ENCODE peak calls at places on chromosomes 3 and 15, in six cellular contexts. N, Y, I, K, G and E are unnamed samples. For H3K27me3, the result is how much of the 10 kb centered on the place peaks cover.

GRCh38 chr3:57838627-57839026 is 82.5 kb downstream of the SLMAP start:
- DNase-seq in N (no peak), Y (no peak), I (no peak), K (no peak), G (no peak), E (no peak)

GRCh38 chr3:17081520-17081919 is 196.8 kb downstream of the PLCL2 start:
- DNase-seq in N (no peak), Y (no peak), I (no peak), K (no peak), G (no peak), E (no peak)

GRCh38 chr3:60086811-60087210 is 1037.0 kb upstream of the CFAP20DC start:
- DNase-seq in N (no peak), Y (no peak), I (peak), K (no peak), G (no peak), E (peak)

GRCh38 chr15:44593042-44593736 is 56.2 kb downstream of the EIF3J start:
- DNase-seq in N (no peak), Y (no peak), I (no peak), K (peak), G (no peak), E (no peak)

GRCh38 chr3:184255291-184256039 is 5.9 kb downstream of the CAMK2N2 start:
- DNase-seq in N (no peak), Y (no peak), I (no peak), K (no peak), G (no peak), E (no peak)

GRCh38 chr3:108044699-108045098 is 46.1 kb downstream of the CD47 start:
- DNase-seq in N (no peak), Y (no peak), I (no peak), K (no peak), G (no peak), E (no peak)

GRCh38 chr3:94206291-94206690 is 143.4 kb downstream of the NSUN3 start:
- DNase-seq in N (no peak), Y (no peak), I (no peak), K (no peak), G (no peak), E (no peak)

GRCh38 chr3:197748597-197749314 is 927 bp upstream of the FYTTD1 start:
- DNase-seq in N (no peak), Y (no peak), I (peak), K (no peak), G (no peak), E (no peak)

GRCh38 chr3:125613204-125613603 is 17.9 kb upstream of the OSBPL11 start:
- DNase-seq in N (no peak), Y (no peak), I (no peak), K (no peak), G (no peak), E (no peak)

GRCh38 chr3:160557571-160557970 is 7.8 kb downstream of the KPNA4 start:
- DNase-seq in N (no peak), Y (no peak), I (no peak), K (no peak), G (no peak), E (no peak)

GRCh38 chr3:46716461-46717441 is 918 bp downstream of the PRSS50 start:
- DNase-seq in N (no peak), Y (no peak), I (no peak), K (no peak), G (no peak), E (no peak)

GRCh38 chr15:33131880-33132279 is 62.6 kb downstream of the FMN1 start:
- DNase-seq in N (no peak), Y (no peak), I (peak), K (no peak), G (no peak), E (no peak)

GRCh38 chr15:88920186-88920891 is 7.2 kb upstream of the MFGE8 start:
- DNase-seq in N (no peak), Y (no peak), I (peak), K (no peak), G (no peak), E (no peak)

GRCh38 chr15:71096676-71097075 is 18.6 kb upstream of the THSD4 start:
- DNase-seq in N (no peak), Y (no peak), I (peak), K (no peak), G (no peak), E (no peak)

GRCh38 chr15:58690703-58691102 is 58.8 kb downstream of the ADAM10 start:
- DNase-seq in N (no peak), Y (no peak), I (no peak), K (no peak), G (no peak), E (no peak)

GRCh38 chr3:104392327-104392726 is 974.4 kb upstream of the ALCAM start:
- DNase-seq in N (no peak), Y (no peak), I (no peak), K (no peak), G (no peak), E (no peak)

GRCh38 chr3:56314842-56315241 is 153.4 kb downstream of the ERC2 start:
- DNase-seq in N (no peak), Y (no peak), I (no peak), K (no peak), G (peak), E (no peak)

GRCh38 chr3:94101860-94102259 is 39.0 kb downstream of the NSUN3 start:
- DNase-seq in N (no peak), Y (no peak), I (peak), K (no peak), G (no peak), E (no peak)

GRCh38 chr3:46711305-46711704 is 6.4 kb downstream of the PRSS50 start:
- DNase-seq in N (no peak), Y (no peak), I (no peak), K (no peak), G (no peak), E (no peak)

GRCh38 chr15:32833323-32833944 is 115.6 kb downstream of the GREM1 start:
- DNase-seq in N (no peak), Y (no peak), I (peak), K (no peak), G (no peak), E (no peak)

GRCh38 chr3:78906245-78906644 is 861.6 kb downstream of the ROBO1 start:
- DNase-seq in N (no peak), Y (no peak), I (no peak), K (no peak), G (no peak), E (no peak)

GRCh38 chr15:32716960-32717289 is 879 bp upstream of the GREM1 start:
- DNase-seq in N (no peak), Y (no peak), I (no peak), K (no peak), G (no peak), E (no peak)

GRCh38 chr3:13168391-13168790 is 95.2 kb upstream of the IQSEC1 start:
- DNase-seq in N (no peak), Y (no peak), I (no peak), K (no peak), G (no peak), E (no peak)

GRCh38 chr3:167870201-167870600 is 134.7 kb downstream of the SERPINI1 start:
- DNase-seq in N (no peak), Y (no peak), I (no peak), K (no peak), G (no peak), E (no peak)

GRCh38 chr15:73902121-73903020 is 23.9 kb upstream of the LOXL1 start:
- DNase-seq in N (no peak), Y (no peak), I (no peak), K (no peak), G (no peak), E (no peak)

GRCh38 chr3:58535531-58536500 is 1.2 kb downstream of the ACOX2 start:
- DNase-seq in N (no peak), Y (peak), I (no peak), K (no peak), G (no peak), E (no peak)

GRCh38 chr3:100761211-100761921 is 52.1 kb downstream of the TFG start:
- DNase-seq in N (no peak), Y (peak), I (no peak), K (peak), G (peak), E (no peak)

GRCh38 chr15:43912991-43913927 is 86.5 kb downstream of the WDR76 start:
- DNase-seq in N (peak), Y (no peak), I (peak), K (no peak), G (no peak), E (no peak)

GRCh38 chr15:64536244-64536836 is 76.0 kb downstream of the ZNF609 start:
- DNase-seq in N (no peak), Y (no peak), I (peak), K (no peak), G (no peak), E (no peak)

GRCh38 chr15:79028411-79028964 is 62.1 kb downstream of the RASGRF1 start:
- DNase-seq in N (no peak), Y (peak), I (peak), K (peak), G (peak), E (no peak)

GRCh38 chr3:15356186-15356585 is 23.8 kb upstream of the SH3BP5 start:
- DNase-seq in N (no peak), Y (no peak), I (peak), K (no peak), G (peak), E (no peak)

GRCh38 chr3:102192575-102192974 is 242.2 kb upstream of the ZPLD1 start:
- DNase-seq in N (no peak), Y (no peak), I (no peak), K (no peak), G (no peak), E (no peak)

GRCh38 chr3:137020315-137020714 is 62.5 kb downstream of the IL20RB start:
- DNase-seq in N (no peak), Y (no peak), I (peak), K (no peak), G (peak), E (no peak)

GRCh38 chr3:31103623-31104180 is 209.2 kb upstream of the GADL1 start:
- DNase-seq in N (no peak), Y (no peak), I (no peak), K (no peak), G (no peak), E (no peak)

GRCh38 chr3:185215873-185216586 is 37.8 kb downstream of the EHHADH start:
- DNase-seq in N (no peak), Y (no peak), I (peak), K (peak), G (no peak), E (no peak)

GRCh38 chr3:133256787-133257483 is 142.9 kb upstream of the BFSP2 start:
- DNase-seq in N (no peak), Y (no peak), I (no peak), K (no peak), G (no peak), E (no peak)

GRCh38 chr15:81261172-81261808 is 62.7 kb downstream of the STARD5 start:
- DNase-seq in N (no peak), Y (no peak), I (no peak), K (no peak), G (no peak), E (no peak)

GRCh38 chr15:22838292-22839042 is at the start of gene NIPA2:
- DNase-seq in N (peak), Y (peak), I (peak), K (peak), G (peak), E (peak)
- TF ChIP-seq CTCF in N (no peak), Y (peak), I (no peak), K (no peak), G (no peak), E (peak)

GRCh38 chr3:147397155-147397888 is 9.0 kb downstream of the ZIC4 start:
- DNase-seq in N (no peak), Y (no peak), I (no peak), K (no peak), G (peak), E (no peak)
- H3K27me3 ChIP-seq in N (under half), Y (half or more), I (half or more), K (under half), G (half or more), E (under half)

GRCh38 chr15:84079885-84080777 is 155.4 kb upstream of the GOLGA6L4 start:
- DNase-seq in N (peak), Y (peak), I (peak), K (peak), G (peak), E (peak)
- H3K4me3 ChIP-seq in N (peak), Y (peak), I (peak), K (peak), G (peak), E (peak)

GRCh38 chr3:39376929-39377634 is 6.1 kb upstream of the SLC25A38 start:
- DNase-seq in N (no peak), Y (no peak), I (no peak), K (no peak), G (no peak), E (no peak)

GRCh38 chr3:39379778-39380155 is 3.4 kb upstream of the SLC25A38 start:
- DNase-seq in N (no peak), Y (no peak), I (no peak), K (no peak), G (no peak), E (no peak)

GRCh38 chr3:39381432-39381831 is 1.7 kb upstream of the SLC25A38 start:
- DNase-seq in N (no peak), Y (no peak), I (no peak), K (no peak), G (no peak), E (no peak)

GRCh38 chr3:39378957-39379777 is 4.0 kb upstream of the SLC25A38 start:
- DNase-seq in N (no peak), Y (no peak), I (no peak), K (no peak), G (no peak), E (no peak)

GRCh38 chr3:39378092-39378491 is 5.1 kb upstream of the SLC25A38 start:
- DNase-seq in N (peak), Y (peak), I (peak), K (peak), G (peak), E (peak)
- TF ChIP-seq CTCF in N (no peak), Y (peak), I (peak), K (peak), G (peak), E (peak)

DNA sequence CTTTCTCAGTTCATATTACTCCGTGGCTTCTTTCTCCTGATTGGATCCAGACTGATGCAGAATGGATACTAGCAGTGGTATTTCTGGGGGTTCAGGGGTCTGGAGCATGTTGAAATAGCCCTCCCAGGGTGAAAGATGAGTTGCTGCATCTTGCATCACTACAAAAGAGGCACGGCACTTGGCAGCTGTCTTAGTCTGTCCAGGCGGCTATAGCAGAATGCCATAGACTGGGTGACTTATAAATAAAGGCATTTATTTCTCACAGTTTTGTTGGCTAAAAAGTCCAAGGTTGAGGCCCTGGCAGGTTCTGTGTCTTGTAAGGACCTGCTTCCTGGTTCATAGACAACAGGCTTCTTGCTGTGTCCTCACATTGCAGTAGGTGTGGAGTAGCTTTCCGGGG is 671 bp upstream of the BCL2L10 start:
- DNase-seq in N (no peak), Y (no peak), I (no peak), K (no peak), G (no peak), E (no peak)
- H3K27me3 ChIP-seq in N (under half), Y (under half), I (under half), K (under half), G (under half), E (under half)

GRCh38 chr3:127213381-127213918 is 20.5 kb downstream of the PRR23E start:
- DNase-seq in N (no peak), Y (no peak), I (no peak), K (no peak), G (no peak), E (no peak)
- H3K4me3 ChIP-seq in N (no peak), Y (no peak), I (no peak), K (no peak), G (no peak), E (no peak)

GRCh38 chr15:63502843-63503738 is 1.3 kb upstream of the USP3 start:
- DNase-seq in N (peak), Y (peak), I (peak), K (no peak), G (peak), E (peak)

GRCh38 chr15:63504979-63505841 is 817 bp downstream of the USP3 start:
- DNase-seq in N (peak), Y (peak), I (peak), K (peak), G (peak), E (peak)

GRCh38 chr15:63503739-63504246 is 600 bp upstream of the USP3 start:
- DNase-seq in N (peak), Y (peak), I (peak), K (peak), G (no peak), E (no peak)

GRCh38 chr15:63505842-63506222 is 1.4 kb downstream of the USP3 start:
- DNase-seq in N (no peak), Y (no peak), I (no peak), K (no peak), G (no peak), E (no peak)

DNA sequence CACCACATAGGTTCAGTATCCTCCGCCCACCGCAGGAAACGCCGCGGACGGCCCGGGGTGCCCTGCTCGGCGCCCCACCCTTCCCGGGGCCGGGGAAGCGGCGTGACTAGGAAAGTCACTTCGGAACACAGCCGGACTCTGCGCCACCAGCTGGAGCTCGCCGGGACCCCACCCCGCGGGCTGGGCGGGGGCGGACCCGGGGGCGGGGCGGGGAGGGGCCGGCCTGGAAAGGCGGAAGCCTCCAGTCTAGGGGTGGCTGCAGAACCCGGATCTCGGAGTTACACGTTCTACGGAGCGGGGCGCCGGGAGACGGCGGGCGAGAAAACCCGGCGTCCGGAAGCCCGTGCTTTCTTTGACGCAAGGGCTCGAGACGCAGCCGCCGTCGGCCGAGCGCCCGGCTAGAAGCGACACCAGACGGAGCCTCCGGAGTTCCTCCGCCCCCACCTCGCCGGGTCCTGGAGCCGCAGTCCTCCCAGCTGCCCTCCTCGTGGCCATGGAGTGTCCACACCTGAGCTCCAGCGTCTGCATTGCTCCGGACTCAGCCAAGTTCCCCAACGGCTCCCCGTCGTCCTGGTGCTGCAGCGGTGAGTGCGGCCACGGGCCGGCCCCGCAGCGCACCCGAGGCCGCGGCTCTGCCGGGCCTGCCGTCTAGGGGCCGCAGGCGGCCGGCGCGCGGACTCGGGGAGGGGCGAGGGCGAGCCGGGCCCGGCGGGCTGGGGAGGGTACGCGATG is at the start of gene USP3:
- DNase-seq in N (peak), Y (peak), I (peak), K (peak), G (peak), E (peak)
- TF ChIP-seq CTCF in N (no peak), Y (peak), I (peak), K (no peak), G (peak), E (peak)

GRCh38 chr3:151075869-151076573 is 9.4 kb upstream of the MED12L start:
- DNase-seq in N (no peak), Y (no peak), I (no peak), K (no peak), G (peak), E (no peak)

GRCh38 chr3:151076626-151077025 is 8.8 kb upstream of the MED12L start:
- DNase-seq in N (no peak), Y (no peak), I (no peak), K (no peak), G (no peak), E (no peak)
- H3K27me3 ChIP-seq in N (under half), Y (under half), I (under half), K (under half), G (under half), E (under half)

DNA sequence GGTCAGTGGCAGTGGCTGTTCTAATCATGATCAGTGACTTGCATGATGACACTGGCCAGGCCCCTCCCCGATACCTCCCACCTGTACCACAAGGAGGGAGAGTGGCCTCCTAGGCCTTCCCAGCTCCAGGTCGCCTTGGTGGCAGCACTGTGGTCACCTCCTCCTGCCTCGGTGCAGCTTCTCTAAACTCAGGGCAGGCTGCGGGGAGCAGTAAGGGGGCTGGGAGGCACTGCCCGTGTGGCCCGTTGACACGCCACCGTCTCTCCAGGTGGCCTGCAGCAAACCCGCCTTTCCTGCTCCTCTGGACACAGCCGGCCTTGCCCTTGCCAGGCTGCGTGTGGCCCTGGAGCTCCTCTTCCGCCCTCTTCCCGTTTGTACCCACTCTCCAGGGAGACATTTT is 184.1 kb downstream of the XXYLT1 start:
- DNase-seq in N (no peak), Y (no peak), I (no peak), K (no peak), G (no peak), E (no peak)
- H3K4me3 ChIP-seq in N (no peak), Y (no peak), I (no peak), K (no peak), G (no peak), E (no peak)

DNA sequence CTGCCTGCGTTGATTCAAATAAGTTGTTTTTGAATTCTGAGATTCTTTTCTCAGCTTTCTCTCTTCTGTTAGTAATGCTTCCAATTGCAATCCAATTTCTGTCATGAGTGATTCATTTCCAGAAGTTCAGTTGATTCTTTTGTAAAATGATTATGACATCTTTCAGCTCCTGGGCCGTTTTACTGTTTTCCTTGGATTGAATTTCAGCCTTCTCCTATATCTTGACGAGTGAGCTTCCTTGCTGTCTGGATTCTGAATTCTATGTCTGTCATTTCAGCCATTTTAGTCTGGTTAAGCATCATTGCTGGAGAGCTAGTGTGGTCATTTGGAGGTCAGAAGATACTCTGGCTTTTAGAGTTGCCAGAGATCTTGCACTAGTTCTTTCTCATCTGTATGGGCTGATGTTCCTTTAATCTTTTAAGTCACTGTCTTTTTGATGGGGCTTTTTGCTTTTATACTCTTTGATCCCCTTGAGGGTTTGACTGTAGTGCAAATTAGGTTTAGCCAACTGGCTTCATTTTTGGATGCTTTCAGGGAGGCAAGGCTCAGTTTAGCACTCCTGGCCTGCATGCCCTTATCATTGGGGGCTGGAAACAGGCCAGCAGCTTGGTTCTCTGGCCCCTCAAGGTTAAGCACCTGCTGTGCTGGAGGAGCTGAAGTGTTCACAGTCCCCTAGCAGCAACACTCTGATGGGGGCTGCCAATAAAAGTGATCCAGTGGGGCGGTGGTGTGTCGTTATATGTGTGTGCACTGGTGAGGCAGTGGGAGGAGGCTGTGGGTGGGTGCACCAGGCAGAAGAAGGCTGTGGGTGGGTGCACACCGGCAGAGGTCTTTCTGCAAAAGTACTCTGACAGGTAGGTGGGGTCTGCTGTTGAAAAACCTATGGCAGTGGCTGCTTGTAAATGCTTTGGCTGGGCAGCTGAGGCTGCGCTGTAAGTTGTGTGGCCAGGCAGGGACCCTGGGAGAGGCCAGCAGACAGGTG is 51.2 kb downstream of the MCTP2 start:
- DNase-seq in N (no peak), Y (no peak), I (no peak), K (no peak), G (no peak), E (no peak)
- TF ChIP-seq CTCF in N (no peak), Y (no peak), I (no peak), K (no peak), G (no peak), E (no peak)